ENCODE peak calls at places on chromosomes 1 and 21, in six cellular contexts. O is ACHN, K is T-helper 9 cell, L is NCI-H1105, Y is T47D, A is A172. C is an unnamed sample.

GRCh38 chr1:41542196-41542955 is 57.9 kb upstream of the EDN2 start:
- DNase-seq in O (no peak), K (no peak), L (no peak), Y (no peak), A (no peak), C (no peak)

GRCh38 chr1:58397187-58397820 is 149.2 kb downstream of the OMA1 start:
- DNase-seq in O (no peak), K (no peak), L (no peak), Y (no peak), A (peak; percentile 64), C (no peak)

GRCh38 chr1:117753652-117754051 is 147.8 kb downstream of the TENT5C start:
- DNase-seq in O (no peak), K (no peak), L (no peak), Y (no peak), A (no peak), C (no peak)

GRCh38 chr1:180631197-180631765 is 541 bp upstream of the XPR1 start:
- DNase-seq in O (no peak), K (no peak), L (no peak), Y (no peak), A (no peak), C (no peak)

GRCh38 chr1:153928776-153929432 is 6.1 kb upstream of the GATAD2B start:
- DNase-seq in O (no peak), K (no peak), L (no peak), Y (no peak), A (no peak), C (no peak)

GRCh38 chr1:5859766-5860165 is 132.5 kb downstream of the NPHP4 start:
- DNase-seq in O (no peak), K (no peak), L (no peak), Y (no peak), A (no peak), C (no peak)

GRCh38 chr1:184028854-184029623 is 8.5 kb downstream of the COLGALT2 start:
- DNase-seq in O (no peak), K (no peak), L (no peak), Y (no peak), A (no peak), C (no peak)

GRCh38 chr1:202964755-202965440 is 2.2 kb downstream of the CYB5R1 start:
- DNase-seq in O (no peak), K (no peak), L (peak; percentile 96), Y (no peak), A (no peak), C (no peak)

GRCh38 chr1:228162286-228163003 is 3.2 kb upstream of the IBA57 start:
- DNase-seq in O (no peak), K (no peak), L (no peak), Y (no peak), A (peak; percentile 70), C (no peak)

GRCh38 chr1:19204665-19205266 is 5.3 kb downstream of the UBR4 start:
- DNase-seq in O (no peak), K (no peak), L (no peak), Y (no peak), A (no peak), C (no peak)

GRCh38 chr1:229835226-229835625 is 209.2 kb downstream of the URB2 start:
- DNase-seq in O (no peak), K (no peak), L (no peak), Y (no peak), A (no peak), C (no peak)

GRCh38 chr1:5744911-5745431 is 247.3 kb downstream of the NPHP4 start:
- DNase-seq in O (no peak), K (no peak), L (peak; percentile 83), Y (no peak), A (no peak), C (no peak)

GRCh38 chr1:199743227-199743626 is 284.3 kb upstream of the NR5A2 start:
- DNase-seq in O (no peak), K (no peak), L (no peak), Y (no peak), A (peak; percentile 40), C (no peak)

GRCh38 chr1:228035844-228036243 is 29.0 kb downstream of the WNT3A start:
- DNase-seq in O (no peak), K (no peak), L (no peak), Y (no peak), A (no peak), C (no peak)

GRCh38 chr1:234676103-234676594 is 66.2 kb upstream of the IRF2BP2 start:
- DNase-seq in O (peak; percentile 24), K (peak; percentile 39), L (no peak), Y (peak; percentile 70), A (peak; percentile 74), C (no peak)

GRCh38 chr1:16921391-16922185 is at the start of gene CROCC:
- DNase-seq in O (peak; percentile 52), K (peak; percentile 36), L (no peak), Y (no peak), A (peak; percentile 54), C (no peak)

GRCh38 chr21:34846601-34847112 is 177.9 kb downstream of the CLIC6 start:
- DNase-seq in O (no peak), K (no peak), L (no peak), Y (no peak), A (no peak), C (no peak)

GRCh38 chr1:15168479-15168878 is 14.9 kb downstream of the TMEM51 start:
- DNase-seq in O (peak; percentile 88), K (no peak), L (no peak), Y (no peak), A (peak; percentile 78), C (no peak)

GRCh38 chr1:231315887-231316286 is 21.8 kb downstream of the EXOC8 start:
- DNase-seq in O (peak; percentile 62), K (peak; percentile 6), L (no peak), Y (no peak), A (peak; percentile 22), C (no peak)

GRCh38 chr1:12208764-12209494 is 20.9 kb upstream of the VPS13D start:
- DNase-seq in O (peak; percentile 71), K (peak; percentile 90), L (peak; percentile 55), Y (peak; percentile 74), A (peak; percentile 55), C (peak; percentile 75)